ENCODE peak calls at places on chromosomes 1 and 21, in six cellular contexts. S is GM12878, U is HepG2, M is upper lobe of left lung, N is K562, R is A549. K is an unnamed sample.

GRCh38 chr1:5691795-5692517 is 300.3 kb downstream of the NPHP4 start:
- ATAC-seq in S (no peak), U (no peak), M (no peak), N (no peak), R (no peak), K (no peak)

GRCh38 chr1:222546548-222547259 is 1.2 kb downstream of the HHIPL2 start:
- ATAC-seq in S (no peak), U (peak), M (peak), N (peak), R (peak), K (no peak)

GRCh38 chr1:204321665-204322064 is 38.1 kb downstream of the PLEKHA6 start:
- ATAC-seq in S (no peak), U (no peak), M (no peak), N (no peak), R (no peak), K (no peak)

GRCh38 chr1:198829948-198830347 is 191.1 kb downstream of the PTPRC start:
- ATAC-seq in S (peak), U (no peak), M (no peak), N (peak), R (peak), K (no peak)

GRCh38 chr1:114505148-114505561 is 5.8 kb downstream of the TRIM33 start:
- ATAC-seq in S (peak), U (no peak), M (peak), N (peak), R (no peak), K (no peak)

GRCh38 chr1:59171788-59172187 is 125.1 kb upstream of the FGGY start:
- ATAC-seq in S (peak), U (no peak), M (no peak), N (no peak), R (no peak), K (no peak)

GRCh38 chr1:28278763-28279162 is 19.4 kb downstream of the SESN2 start:
- ATAC-seq in S (no peak), U (no peak), M (no peak), N (no peak), R (no peak), K (no peak)

GRCh38 chr21:33238146-33238545 is 8.4 kb downstream of the IFNAR2 start:
- ATAC-seq in S (peak), U (no peak), M (no peak), N (no peak), R (no peak), K (no peak)

GRCh38 chr1:213154056-213154677 is 103.1 kb downstream of the RPS6KC1 start:
- ATAC-seq in S (peak), U (peak), M (peak), N (peak), R (peak), K (no peak)

GRCh38 chr1:78410643-78411042 is 80.1 kb upstream of the PTGFR start:
- ATAC-seq in S (no peak), U (no peak), M (no peak), N (no peak), R (no peak), K (no peak)

GRCh38 chr1:89523597-89524368 is 846 bp upstream of the LRRC8B start:
- ATAC-seq in S (peak), U (peak), M (peak), N (peak), R (peak), K (peak)

GRCh38 chr1:145887631-145888030 is 2.0 kb upstream of the ANKRD35 start:
- ATAC-seq in S (no peak), U (no peak), M (no peak), N (no peak), R (no peak), K (no peak)

GRCh38 chr1:181127898-181128453 is 39.5 kb downstream of the IER5 start:
- ATAC-seq in S (peak), U (no peak), M (no peak), N (no peak), R (peak), K (no peak)

GRCh38 chr1:143698016-143698415 is 273.8 kb downstream of the FAM72C start:
- ATAC-seq in S (no peak), U (no peak), M (peak), N (peak), R (peak), K (no peak)

GRCh38 chr1:14600405-14601150 is 2.1 kb downstream of the KAZN start:
- ATAC-seq in S (peak), U (no peak), M (no peak), N (no peak), R (no peak), K (no peak)

GRCh38 chr21:45150630-45151265 is 76.4 kb downstream of the ADARB1 start:
- ATAC-seq in S (no peak), U (no peak), M (no peak), N (peak), R (no peak), K (peak)

GRCh38 chr1:203144661-203145060 is 17.1 kb downstream of the ADORA1 start:
- ATAC-seq in S (no peak), U (no peak), M (no peak), N (no peak), R (no peak), K (no peak)
- H3K27ac ChIP-seq in S (no peak), U (no peak), M (no peak), N (no peak), R (no peak), K (no peak)

DNA sequence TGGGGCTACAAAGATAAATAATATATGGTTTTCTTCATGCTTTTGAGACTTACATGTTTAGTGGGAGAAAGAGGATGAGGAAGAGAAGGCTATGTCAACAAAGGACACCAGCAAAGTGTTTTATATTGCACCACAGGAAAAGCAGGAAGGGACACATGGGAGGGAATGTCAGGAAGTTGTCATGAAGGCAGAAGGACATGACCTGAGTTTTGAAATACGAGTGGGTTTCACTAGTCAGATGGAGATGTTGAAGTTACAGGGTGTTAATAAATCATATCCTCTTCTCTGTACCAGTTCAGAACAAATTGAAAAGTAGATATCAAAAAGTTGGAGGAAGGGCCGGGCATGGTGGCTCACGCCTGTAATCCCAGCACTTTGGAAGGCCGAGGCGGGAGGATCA is 18.2 kb upstream of the AGO1 start:
- ATAC-seq in S (no peak), U (no peak), M (peak), N (no peak), R (no peak), K (no peak)
- TF ChIP-seq CTCF in S (no peak), U (no peak), M (no peak), N (no peak), R (no peak), K (no peak)

GRCh38 chr1:209827384-209828261 is at the start of gene UTP25:
- ATAC-seq in S (peak), U (peak), M (peak), N (peak), R (peak), K (peak)
- TF ChIP-seq EP300 in S (peak), U (no peak), M (no peak), N (peak), R (no peak), K (no peak)

GRCh38 chr1:172134087-172134731 is 286.3 kb upstream of the C1orf105 start:
- ATAC-seq in S (peak), U (no peak), M (no peak), N (no peak), R (no peak), K (no peak)

GRCh38 chr1:172135923-172136610 is 284.4 kb upstream of the C1orf105 start:
- ATAC-seq in S (no peak), U (no peak), M (peak), N (no peak), R (no peak), K (no peak)

GRCh38 chr1:172132836-172133235 is 287.6 kb upstream of the C1orf105 start:
- ATAC-seq in S (no peak), U (no peak), M (no peak), N (no peak), R (no peak), K (no peak)

GRCh38 chr1:172136925-172137324 is 283.6 kb upstream of the C1orf105 start:
- ATAC-seq in S (no peak), U (no peak), M (peak), N (no peak), R (no peak), K (no peak)

DNA sequence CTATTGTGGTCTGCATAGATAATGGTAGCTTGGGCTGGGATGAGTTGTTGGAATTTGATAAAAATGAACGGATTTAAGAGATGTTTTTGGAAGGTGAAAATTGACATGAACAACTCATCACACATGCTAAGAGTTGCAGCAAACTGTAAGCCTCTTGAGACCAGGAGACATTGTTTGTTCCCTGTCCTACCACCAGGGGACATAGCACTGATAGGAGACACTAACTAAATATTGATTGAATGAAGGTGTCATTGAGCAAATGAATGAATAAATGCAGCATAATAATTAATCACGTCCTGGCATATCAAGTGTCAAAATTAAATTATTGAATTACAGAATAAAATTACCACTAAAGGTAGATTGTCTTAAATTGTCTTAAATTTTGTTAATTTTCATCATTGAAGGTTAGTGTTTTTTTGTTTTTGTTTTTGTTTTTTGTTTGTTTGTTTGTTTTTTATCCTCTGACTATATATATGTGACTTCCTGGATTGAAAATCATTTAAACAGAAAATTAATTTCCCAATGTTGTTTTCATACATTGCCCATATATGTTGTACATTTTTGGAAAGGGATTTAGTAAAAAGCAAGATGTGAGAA is 285.3 kb upstream of the C1orf105 start:
- ATAC-seq in S (peak), U (peak), M (no peak), N (peak), R (no peak), K (no peak)
- H3K27ac ChIP-seq in S (no peak), U (no peak), M (no peak), N (no peak), R (no peak), K (no peak)

GRCh38 chr1:7555391-7556185 is 215.5 kb upstream of the VAMP3 start:
- ATAC-seq in S (no peak), U (no peak), M (no peak), N (no peak), R (no peak), K (no peak)
- TF ChIP-seq CTCF in S (no peak), U (no peak), M (no peak), N (no peak), R (no peak), K (no peak)

DNA sequence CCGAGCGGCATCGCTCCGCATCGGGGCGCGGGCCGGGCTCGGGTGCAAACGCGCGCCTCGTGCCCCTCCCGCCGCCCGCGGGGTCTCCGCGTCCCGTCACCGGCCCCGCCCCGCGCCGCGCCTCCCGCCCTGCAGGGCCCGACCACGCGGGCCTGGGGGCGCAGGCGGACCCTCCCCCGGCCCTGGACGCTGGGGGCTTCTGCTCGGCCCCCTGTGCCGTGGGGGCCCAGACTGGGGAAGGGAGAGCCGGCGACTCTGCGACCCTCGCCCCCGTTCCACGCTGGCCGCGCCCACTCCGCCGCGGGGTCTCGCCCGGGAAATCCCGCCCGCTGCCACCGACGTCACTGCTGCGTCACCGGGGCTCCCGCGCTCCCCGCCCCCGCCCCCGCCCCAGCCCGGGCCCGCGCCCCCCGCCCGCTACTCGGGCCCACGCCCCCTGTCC is at the start of gene GNG4:
- ATAC-seq in S (no peak), U (peak), M (peak), N (no peak), R (peak), K (peak)
- TF ChIP-seq EP300 in S (no peak), U (no peak), M (no peak), N (no peak), R (no peak), K (no peak)

GRCh38 chr1:151401860-151402259 is 2.5 kb downstream of the PSMB4 start:
- ATAC-seq in S (no peak), U (no peak), M (no peak), N (no peak), R (no peak), K (no peak)
- H3K27ac ChIP-seq in S (no peak), U (no peak), M (no peak), N (no peak), R (no peak), K (no peak)

GRCh38 chr1:85340427-85340826 is 64.0 kb upstream of the BCL10 start:
- ATAC-seq in S (no peak), U (no peak), M (no peak), N (no peak), R (no peak), K (no peak)

GRCh38 chr1:85343213-85343611 is 66.8 kb upstream of the BCL10 start:
- ATAC-seq in S (no peak), U (no peak), M (no peak), N (no peak), R (no peak), K (no peak)

GRCh38 chr1:85344256-85344694 is 67.8 kb upstream of the BCL10 start:
- ATAC-seq in S (peak), U (peak), M (peak), N (peak), R (peak), K (no peak)

GRCh38 chr1:85343612-85344255 is 67.3 kb upstream of the BCL10 start:
- ATAC-seq in S (no peak), U (peak), M (no peak), N (no peak), R (no peak), K (no peak)

GRCh38 chr1:85342177-85342576 is 65.7 kb upstream of the BCL10 start:
- ATAC-seq in S (no peak), U (no peak), M (no peak), N (no peak), R (no peak), K (no peak)
- TF ChIP-seq CTCF in S (no peak), U (no peak), M (no peak), N (no peak), R (no peak), K (no peak)

GRCh38 chr1:201686709-201687455 is 142.1 kb upstream of the IPO9 start:
- ATAC-seq in S (no peak), U (no peak), M (no peak), N (peak), R (peak), K (no peak)
- TF ChIP-seq EP300 in S (no peak), U (no peak), M (no peak), N (no peak), R (no peak), K (no peak)

GRCh38 chr1:226687476-226687875 is 51.6 kb downstream of the ITPKB start:
- ATAC-seq in S (peak), U (no peak), M (peak), N (no peak), R (peak), K (no peak)
- H3K27ac ChIP-seq in S (no peak), U (no peak), M (peak), N (no peak), R (no peak), K (peak)